ENCODE peak calls at places on chromosomes 6 and 20, in eight cellular contexts. One of them, this sample, is unnamed.

GRCh38 chr20:61948586-61949362 is 116.9 kb downstream of the TAF4 start:
- DNase-seq in spleen: peak; percentile 47
- DNase-seq in BJ: no peak
- DNase-seq in Panc1: no peak
- DNase-seq in endodermal cell: no peak
- DNase-seq in body of pancreas: peak; percentile 3
- DNase-seq in foreskin fibroblast: no peak
- DNase-seq in psoas muscle: no peak
- DNase-seq in this sample: no peak

GRCh38 chr6:155527443-155527842 is 71.8 kb upstream of the NOX3 start:
- DNase-seq in spleen: no peak
- DNase-seq in BJ: no peak
- DNase-seq in Panc1: no peak
- DNase-seq in endodermal cell: no peak
- DNase-seq in body of pancreas: no peak
- DNase-seq in foreskin fibroblast: no peak
- DNase-seq in psoas muscle: no peak
- DNase-seq in this sample: no peak

GRCh38 chr6:34598725-34599124 is 42.6 kb upstream of the SPDEF start:
- DNase-seq in spleen: no peak
- DNase-seq in BJ: no peak
- DNase-seq in Panc1: no peak
- DNase-seq in endodermal cell: peak; percentile 20
- DNase-seq in body of pancreas: peak; percentile 42
- DNase-seq in foreskin fibroblast: no peak
- DNase-seq in psoas muscle: no peak
- DNase-seq in this sample: no peak

GRCh38 chr6:33424855-33425667 is 5.2 kb downstream of the SYNGAP1 start:
- DNase-seq in spleen: peak; percentile 81
- DNase-seq in BJ: no peak
- DNase-seq in Panc1: no peak
- DNase-seq in endodermal cell: peak; percentile 59
- DNase-seq in body of pancreas: no peak
- DNase-seq in foreskin fibroblast: no peak
- DNase-seq in psoas muscle: no peak
- DNase-seq in this sample: peak; percentile 35

GRCh38 chr6:73695619-73696421 is at the start of gene CD109:
- DNase-seq in spleen: no peak
- DNase-seq in BJ: no peak
- DNase-seq in Panc1: peak; percentile 84
- DNase-seq in endodermal cell: peak; percentile 87
- DNase-seq in body of pancreas: no peak
- DNase-seq in foreskin fibroblast: peak; percentile 82
- DNase-seq in psoas muscle: peak; percentile 48
- DNase-seq in this sample: peak; percentile 64

GRCh38 chr6:28349892-28350737 is at the start of gene ZKSCAN3:
- DNase-seq in spleen: peak; percentile 97
- DNase-seq in BJ: no peak
- DNase-seq in Panc1: no peak
- DNase-seq in endodermal cell: peak; percentile 94
- DNase-seq in body of pancreas: peak; percentile 81
- DNase-seq in foreskin fibroblast: peak; percentile 71
- DNase-seq in psoas muscle: peak; percentile 77
- DNase-seq in this sample: peak; percentile 84

GRCh38 chr20:58293453-58293852 is 16.1 kb upstream of the RAB22A start:
- DNase-seq in spleen: no peak
- DNase-seq in BJ: no peak
- DNase-seq in Panc1: no peak
- DNase-seq in endodermal cell: peak; percentile 72
- DNase-seq in body of pancreas: no peak
- DNase-seq in foreskin fibroblast: no peak
- DNase-seq in psoas muscle: no peak
- DNase-seq in this sample: no peak

GRCh38 chr6:39366875-39367618 is 44.5 kb upstream of the KCNK16 start:
- DNase-seq in spleen: no peak
- DNase-seq in BJ: no peak
- DNase-seq in Panc1: no peak
- DNase-seq in endodermal cell: no peak
- DNase-seq in body of pancreas: peak; percentile 35
- DNase-seq in foreskin fibroblast: no peak
- DNase-seq in psoas muscle: no peak
- DNase-seq in this sample: no peak

GRCh38 chr20:59775221-59776055 is 158.0 kb downstream of the SYCP2 start:
- DNase-seq in spleen: no peak
- DNase-seq in BJ: no peak
- DNase-seq in Panc1: no peak
- DNase-seq in endodermal cell: peak; percentile 40
- DNase-seq in body of pancreas: no peak
- DNase-seq in foreskin fibroblast: no peak
- DNase-seq in psoas muscle: no peak
- DNase-seq in this sample: no peak

GRCh38 chr6:24981385-24981758 is 45.6 kb upstream of the RIPOR2 start:
- DNase-seq in spleen: no peak
- DNase-seq in BJ: no peak
- DNase-seq in Panc1: no peak
- DNase-seq in endodermal cell: peak; percentile 87
- DNase-seq in body of pancreas: no peak
- DNase-seq in foreskin fibroblast: no peak
- DNase-seq in psoas muscle: no peak
- DNase-seq in this sample: no peak

DNA sequence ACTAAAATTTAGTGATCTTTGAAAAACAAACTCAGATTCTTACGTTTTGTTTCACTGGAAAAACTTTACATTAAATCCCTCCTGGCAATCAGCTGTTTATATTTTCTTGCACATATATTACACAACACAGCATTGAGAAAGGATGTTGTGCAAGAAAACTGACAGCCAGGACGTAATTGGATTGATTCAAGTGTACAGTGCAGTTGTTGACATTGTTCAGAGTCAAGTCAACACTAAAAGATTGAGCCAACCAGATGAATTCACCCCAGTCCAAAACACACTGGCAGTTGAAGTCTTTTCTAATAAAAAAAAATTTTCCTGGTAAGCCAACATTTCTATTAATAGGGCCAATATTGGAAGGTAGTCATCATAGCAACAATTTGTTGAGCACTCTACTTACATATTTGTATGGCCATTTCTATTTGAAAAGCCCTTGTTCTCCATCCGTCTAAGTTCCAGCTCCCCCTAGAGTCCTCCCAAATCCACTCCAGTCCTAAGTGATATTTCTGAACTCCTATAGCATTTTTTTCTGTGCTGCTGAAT is 20.9 kb upstream of the VNN1 start:
- DNase-seq in spleen: no peak
- DNase-seq in BJ: no peak
- DNase-seq in Panc1: peak; percentile 52
- DNase-seq in endodermal cell: no peak
- DNase-seq in body of pancreas: peak; percentile 27
- DNase-seq in foreskin fibroblast: peak; percentile 56
- DNase-seq in psoas muscle: no peak
- DNase-seq in this sample: no peak
- TF ChIP-seq CTCF in spleen: no peak
- TF ChIP-seq CTCF in BJ: peak; percentile 29
- TF ChIP-seq CTCF in Panc1: peak; percentile 22
- TF ChIP-seq CTCF in endodermal cell: peak; percentile 65
- TF ChIP-seq CTCF in body of pancreas: peak; percentile 25
- TF ChIP-seq CTCF in foreskin fibroblast: peak; percentile 24
- TF ChIP-seq CTCF in psoas muscle: no peak
- TF ChIP-seq CTCF in this sample: no peak

GRCh38 chr6:43575772-43576551 is at the start of the genes POLH and XPO5:
- DNase-seq in spleen: peak; percentile 98
- DNase-seq in BJ: peak; percentile 63
- DNase-seq in Panc1: peak; percentile 64
- DNase-seq in endodermal cell: peak; percentile 97
- DNase-seq in body of pancreas: peak; percentile 93
- DNase-seq in foreskin fibroblast: peak; percentile 93
- DNase-seq in psoas muscle: peak; percentile 94
- DNase-seq in this sample: peak; percentile 98
- TF ChIP-seq CTCF in spleen: no peak
- TF ChIP-seq CTCF in BJ: peak; percentile 35
- TF ChIP-seq CTCF in Panc1: no peak
- TF ChIP-seq CTCF in endodermal cell: peak; percentile 36
- TF ChIP-seq CTCF in body of pancreas: peak; percentile 21
- TF ChIP-seq CTCF in foreskin fibroblast: no peak
- TF ChIP-seq CTCF in psoas muscle: peak; percentile 25
- TF ChIP-seq CTCF in this sample: no peak

GRCh38 chr20:53639647-53640440 is 46.2 kb upstream of the ZNF217 start:
- DNase-seq in spleen: no peak
- DNase-seq in BJ: no peak
- DNase-seq in Panc1: no peak
- DNase-seq in endodermal cell: peak; percentile 14
- DNase-seq in body of pancreas: no peak
- DNase-seq in foreskin fibroblast: no peak
- DNase-seq in psoas muscle: no peak
- DNase-seq in this sample: no peak

GRCh38 chr20:53645582-53645897 is 51.9 kb upstream of the ZNF217 start:
- DNase-seq in spleen: no peak
- DNase-seq in BJ: no peak
- DNase-seq in Panc1: no peak
- DNase-seq in endodermal cell: no peak
- DNase-seq in body of pancreas: no peak
- DNase-seq in foreskin fibroblast: no peak
- DNase-seq in psoas muscle: no peak
- DNase-seq in this sample: no peak

GRCh38 chr20:53643031-53643832 is 49.6 kb upstream of the ZNF217 start:
- DNase-seq in spleen: peak; percentile 88
- DNase-seq in BJ: peak; percentile 59
- DNase-seq in Panc1: no peak
- DNase-seq in endodermal cell: no peak
- DNase-seq in body of pancreas: peak; percentile 54
- DNase-seq in foreskin fibroblast: peak; percentile 57
- DNase-seq in psoas muscle: no peak
- DNase-seq in this sample: peak; percentile 75

GRCh38 chr20:53639128-53639527 is 45.5 kb upstream of the ZNF217 start:
- DNase-seq in spleen: no peak
- DNase-seq in BJ: no peak
- DNase-seq in Panc1: no peak
- DNase-seq in endodermal cell: no peak
- DNase-seq in body of pancreas: no peak
- DNase-seq in foreskin fibroblast: no peak
- DNase-seq in psoas muscle: no peak
- DNase-seq in this sample: no peak

GRCh38 chr20:53642196-53643030 is 48.8 kb upstream of the ZNF217 start:
- DNase-seq in spleen: no peak
- DNase-seq in BJ: peak; percentile 52
- DNase-seq in Panc1: no peak
- DNase-seq in endodermal cell: peak; percentile 59
- DNase-seq in body of pancreas: peak; percentile 85
- DNase-seq in foreskin fibroblast: no peak
- DNase-seq in psoas muscle: no peak
- DNase-seq in this sample: no peak
- TF ChIP-seq CTCF in spleen: no peak
- TF ChIP-seq CTCF in BJ: no peak
- TF ChIP-seq CTCF in Panc1: no peak
- TF ChIP-seq CTCF in endodermal cell: peak; percentile 9
- TF ChIP-seq CTCF in body of pancreas: peak; percentile 55
- TF ChIP-seq CTCF in foreskin fibroblast: no peak
- TF ChIP-seq CTCF in psoas muscle: no peak
- TF ChIP-seq CTCF in this sample: no peak

GRCh38 chr6:3209114-3210023 is 18.1 kb downstream of the TUBB2B start:
- DNase-seq in spleen: no peak
- DNase-seq in BJ: peak; percentile 98
- DNase-seq in Panc1: peak; percentile 88
- DNase-seq in endodermal cell: peak; percentile 95
- DNase-seq in body of pancreas: no peak
- DNase-seq in foreskin fibroblast: peak; percentile 98
- DNase-seq in psoas muscle: peak; percentile 65
- DNase-seq in this sample: peak; percentile 56
- TF ChIP-seq CTCF in spleen: no peak
- TF ChIP-seq CTCF in BJ: peak; percentile 38
- TF ChIP-seq CTCF in Panc1: no peak
- TF ChIP-seq CTCF in endodermal cell: no peak
- TF ChIP-seq CTCF in body of pancreas: no peak
- TF ChIP-seq CTCF in foreskin fibroblast: peak; percentile 27
- TF ChIP-seq CTCF in psoas muscle: no peak
- TF ChIP-seq CTCF in this sample: no peak

GRCh38 chr6:116881236-116881635 is 4.2 kb downstream of the RFX6 start:
- DNase-seq in spleen: no peak
- DNase-seq in BJ: no peak
- DNase-seq in Panc1: no peak
- DNase-seq in endodermal cell: no peak
- DNase-seq in body of pancreas: no peak
- DNase-seq in foreskin fibroblast: no peak
- DNase-seq in psoas muscle: no peak
- DNase-seq in this sample: no peak
- TF ChIP-seq CTCF in spleen: no peak
- TF ChIP-seq CTCF in BJ: peak; percentile 6
- TF ChIP-seq CTCF in Panc1: peak; percentile 48
- TF ChIP-seq CTCF in endodermal cell: peak; percentile 55
- TF ChIP-seq CTCF in body of pancreas: peak; percentile 28
- TF ChIP-seq CTCF in foreskin fibroblast: peak; percentile 2
- TF ChIP-seq CTCF in psoas muscle: no peak
- TF ChIP-seq CTCF in this sample: no peak